ENCODE peak calls at places on chromosome 2, in five cellular contexts. F, I, O, C and W are unnamed samples.

GRCh38 chr2:2101924-2102323 is 229.2 kb downstream of the MYT1L start:
- DNase-seq in C (no peak), F (no peak), I (no peak), O (no peak), W (no peak)

GRCh38 chr2:206616141-206616540 is 26.1 kb upstream of the FAM237A start:
- DNase-seq in O (no peak), C (no peak), F (no peak), I (no peak), W (no peak)

GRCh38 chr2:219496781-219497494 is 1.8 kb upstream of the GMPPA start:
- DNase-seq in C (no peak), O (no peak), F (no peak), I (no peak), W (no peak)

GRCh38 chr2:116747103-116747502 is 1067.4 kb upstream of the DDX18 start:
- DNase-seq in O (no peak), C (no peak), I (no peak), F (no peak), W (no peak)

GRCh38 chr2:218003265-218003950 is 613 bp upstream of the TNS1 start:
- DNase-seq in I (no peak), C (no peak), F (peak), O (no peak), W (no peak)

GRCh38 chr2:189393440-189394111 is 47.7 kb upstream of the WDR75 start:
- DNase-seq in O (no peak), I (no peak), C (no peak), F (peak), W (no peak)

GRCh38 chr2:195498176-195498575 is 158.8 kb upstream of the SLC39A10 start:
- DNase-seq in C (no peak), O (peak), F (no peak), I (no peak), W (no peak)

GRCh38 chr2:128689971-128690370 is 371.3 kb upstream of the HS6ST1 start:
- DNase-seq in C (no peak), O (no peak), F (no peak), I (no peak), W (no peak)